ENCODE peak calls at places on chromosome 22, in ten cellular contexts. One of them, this sample, is unnamed.

GRCh38 chr22:19480789-19481188 is 1.1 kb downstream of the CDC45 start:
- DNase-seq in cardiac muscle cell: no peak
- DNase-seq in stomach: no peak
- DNase-seq in spleen: no peak
- DNase-seq in neural progenitor cell: no peak
- DNase-seq in Caco-2: no peak
- DNase-seq in psoas muscle: no peak
- DNase-seq in A549: no peak
- DNase-seq in Peyer's patch: no peak
- DNase-seq in body of pancreas: no peak
- DNase-seq in this sample: no peak

GRCh38 chr22:45318168-45318557 is 8.4 kb downstream of the FAM118A start:
- DNase-seq in stomach: peak; percentile 84
- DNase-seq in psoas muscle: peak; percentile 83
- DNase-seq in spleen: peak; percentile 85
- DNase-seq in A549: no peak
- DNase-seq in cardiac muscle cell: peak; percentile 44
- DNase-seq in neural progenitor cell: peak; percentile 75
- DNase-seq in body of pancreas: peak; percentile 53
- DNase-seq in Peyer's patch: peak; percentile 85
- DNase-seq in Caco-2: no peak
- DNase-seq in this sample: peak; percentile 73

GRCh38 chr22:44202261-44202789 is 21.6 kb downstream of the PARVG start:
- DNase-seq in psoas muscle: no peak
- DNase-seq in neural progenitor cell: no peak
- DNase-seq in Caco-2: no peak
- DNase-seq in A549: no peak
- DNase-seq in spleen: no peak
- DNase-seq in stomach: no peak
- DNase-seq in Peyer's patch: no peak
- DNase-seq in body of pancreas: no peak
- DNase-seq in cardiac muscle cell: peak; percentile 21
- DNase-seq in this sample: no peak

GRCh38 chr22:17972385-17973181 is 51.8 kb downstream of the MICAL3 start:
- DNase-seq in Peyer's patch: no peak
- DNase-seq in cardiac muscle cell: peak; percentile 28
- DNase-seq in body of pancreas: no peak
- DNase-seq in A549: peak; percentile 82
- DNase-seq in spleen: peak; percentile 67
- DNase-seq in stomach: no peak
- DNase-seq in neural progenitor cell: peak; percentile 32
- DNase-seq in psoas muscle: peak; percentile 74
- DNase-seq in Caco-2: peak; percentile 59
- DNase-seq in this sample: no peak

GRCh38 chr22:45203150-45203974 is 37.3 kb downstream of the KIAA0930 start:
- DNase-seq in cardiac muscle cell: no peak
- DNase-seq in spleen: peak; percentile 51
- DNase-seq in Peyer's patch: no peak
- DNase-seq in stomach: no peak
- DNase-seq in body of pancreas: no peak
- DNase-seq in Caco-2: no peak
- DNase-seq in neural progenitor cell: no peak
- DNase-seq in A549: no peak
- DNase-seq in psoas muscle: peak; percentile 35
- DNase-seq in this sample: no peak

GRCh38 chr22:17570851-17571631 is 7.7 kb downstream of the SLC25A18 start:
- DNase-seq in Caco-2: no peak
- DNase-seq in body of pancreas: peak; percentile 52
- DNase-seq in Peyer's patch: peak; percentile 19
- DNase-seq in spleen: peak; percentile 29
- DNase-seq in A549: no peak
- DNase-seq in cardiac muscle cell: peak; percentile 17
- DNase-seq in neural progenitor cell: no peak
- DNase-seq in stomach: peak; percentile 67
- DNase-seq in psoas muscle: peak; percentile 95
- DNase-seq in this sample: no peak

GRCh38 chr22:37283393-37283937 is 1.2 kb downstream of the CYTH4 start:
- DNase-seq in stomach: no peak
- DNase-seq in body of pancreas: no peak
- DNase-seq in neural progenitor cell: no peak
- DNase-seq in psoas muscle: no peak
- DNase-seq in A549: no peak
- DNase-seq in cardiac muscle cell: peak; percentile 34
- DNase-seq in Caco-2: peak; percentile 27
- DNase-seq in spleen: peak; percentile 90
- DNase-seq in Peyer's patch: peak; percentile 68
- DNase-seq in this sample: no peak

GRCh38 chr22:35539910-35540599 is 576 bp upstream of the RASD2 start:
- DNase-seq in cardiac muscle cell: peak; percentile 78
- DNase-seq in Caco-2: peak; percentile 73
- DNase-seq in psoas muscle: peak; percentile 79
- DNase-seq in body of pancreas: peak; percentile 46
- DNase-seq in stomach: peak; percentile 66
- DNase-seq in neural progenitor cell: peak; percentile 78
- DNase-seq in spleen: peak; percentile 86
- DNase-seq in Peyer's patch: peak; percentile 61
- DNase-seq in A549: no peak
- DNase-seq in this sample: peak; percentile 82

DNA sequence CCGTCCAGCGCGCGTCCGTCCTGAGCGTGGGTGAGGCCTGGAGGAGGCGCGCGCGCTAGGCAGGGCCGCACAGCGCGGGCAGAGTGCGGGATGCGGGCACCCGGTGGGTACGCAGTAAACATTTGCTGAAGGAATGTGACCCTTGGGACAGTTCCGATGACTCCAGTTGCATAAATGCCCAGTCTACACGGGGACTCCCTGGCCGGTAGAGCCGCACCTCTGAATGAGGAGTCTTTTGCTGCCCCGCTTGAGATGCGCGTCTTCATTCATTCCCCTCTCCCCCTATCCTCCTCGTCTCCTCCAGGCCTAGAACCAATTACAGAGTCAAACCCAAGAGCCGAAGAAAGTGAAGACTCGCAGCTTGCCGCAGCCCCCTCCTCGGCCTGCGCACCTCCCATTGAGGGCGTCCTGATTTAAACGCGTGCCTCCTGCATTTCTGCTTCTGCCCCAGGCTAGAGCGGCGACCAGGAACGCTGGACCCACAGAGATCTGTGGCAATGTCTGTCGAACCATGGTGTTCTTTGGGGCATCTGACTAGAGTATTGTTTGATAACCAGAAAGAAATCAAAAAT is 731 bp upstream of the CHKB start:
- DNase-seq in cardiac muscle cell: no peak
- DNase-seq in stomach: no peak
- DNase-seq in spleen: peak; percentile 73
- DNase-seq in neural progenitor cell: no peak
- DNase-seq in Caco-2: no peak
- DNase-seq in A549: no peak
- DNase-seq in psoas muscle: no peak
- DNase-seq in Peyer's patch: no peak
- DNase-seq in body of pancreas: no peak
- DNase-seq in this sample: no peak
- TF ChIP-seq CTCF in cardiac muscle cell: no peak
- TF ChIP-seq CTCF in stomach: no peak
- TF ChIP-seq CTCF in spleen: no peak
- TF ChIP-seq CTCF in neural progenitor cell: no peak
- TF ChIP-seq CTCF in Caco-2: no peak
- TF ChIP-seq CTCF in A549: no peak
- TF ChIP-seq CTCF in psoas muscle: no peak
- TF ChIP-seq CTCF in Peyer's patch: no peak
- TF ChIP-seq CTCF in body of pancreas: no peak
- TF ChIP-seq CTCF in this sample: no peak

DNA sequence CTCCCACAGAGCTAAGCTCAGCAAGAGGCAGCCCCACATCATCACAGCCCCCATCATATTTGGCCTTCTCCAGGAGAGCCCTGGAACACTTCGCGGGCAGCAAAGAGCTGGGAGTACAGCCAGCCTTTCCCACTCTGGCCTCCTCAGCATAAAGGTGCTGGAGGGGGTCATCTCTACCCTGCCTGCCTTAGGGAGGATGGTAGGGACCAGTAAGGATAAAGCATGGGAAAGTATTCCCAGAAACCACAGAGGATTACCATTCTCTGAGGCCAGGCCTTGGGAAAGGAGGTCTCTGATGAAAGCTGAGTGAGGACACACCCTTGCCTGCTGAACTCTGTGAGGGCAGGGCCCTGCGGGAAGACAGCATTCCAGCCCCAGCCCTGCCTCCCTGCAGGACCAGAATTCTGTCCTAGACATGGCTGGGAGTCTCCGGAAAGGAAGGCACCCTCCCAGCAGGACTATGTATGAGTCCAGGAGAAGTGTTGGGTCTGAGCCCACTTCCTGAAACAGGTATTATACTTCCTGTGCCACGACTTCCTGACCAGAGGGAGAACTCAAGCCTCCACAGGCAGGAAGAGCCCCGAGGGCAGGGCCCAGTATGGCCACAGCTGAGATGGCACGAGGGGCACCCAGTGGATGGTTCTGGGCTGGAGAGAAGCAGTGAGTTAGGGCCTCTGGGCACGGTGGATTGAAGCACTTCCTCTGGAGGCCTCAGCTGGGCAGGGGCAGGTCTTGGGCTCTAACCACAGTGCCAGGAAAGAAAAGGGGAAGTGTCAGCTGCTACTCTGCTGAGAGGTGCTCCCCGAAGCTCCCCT is 12.9 kb upstream of the CASTOR1 start:
- DNase-seq in cardiac muscle cell: no peak
- DNase-seq in A549: no peak
- DNase-seq in stomach: peak; percentile 44
- DNase-seq in psoas muscle: peak; percentile 70
- DNase-seq in Peyer's patch: peak; percentile 73
- DNase-seq in Caco-2: no peak
- DNase-seq in neural progenitor cell: no peak
- DNase-seq in body of pancreas: no peak
- DNase-seq in spleen: peak; percentile 89
- DNase-seq in this sample: no peak
- H3K4me1 ChIP-seq in cardiac muscle cell: no peaks in the 10 kb centered on the region
- H3K4me1 ChIP-seq in A549: peaks cover 9% of the 10 kb centered on the region
- H3K4me1 ChIP-seq in stomach: peaks cover 94% of the 10 kb centered on the region
- H3K4me1 ChIP-seq in psoas muscle: peaks cover 13% of the 10 kb centered on the region
- H3K4me1 ChIP-seq in Peyer's patch: peaks cover 10% of the 10 kb centered on the region
- H3K4me1 ChIP-seq in Caco-2: peaks cover 24% of the 10 kb centered on the region
- H3K4me1 ChIP-seq in neural progenitor cell: peaks cover 6% of the 10 kb centered on the region
- H3K4me1 ChIP-seq in body of pancreas: peaks cover 66% of the 10 kb centered on the region
- H3K4me1 ChIP-seq in spleen: peaks cover 62% of the 10 kb centered on the region
- H3K4me1 ChIP-seq in this sample: peaks cover 9% of the 10 kb centered on the region

GRCh38 chr22:25898707-25899365 is 156.8 kb downstream of the MYO18B start:
- DNase-seq in Caco-2: peak; percentile 9
- DNase-seq in A549: peak; percentile 14
- DNase-seq in stomach: no peak
- DNase-seq in psoas muscle: no peak
- DNase-seq in body of pancreas: no peak
- DNase-seq in neural progenitor cell: peak; percentile 64
- DNase-seq in Peyer's patch: no peak
- DNase-seq in cardiac muscle cell: peak; percentile 26
- DNase-seq in spleen: no peak
- DNase-seq in this sample: no peak
- TF ChIP-seq CTCF in Caco-2: peak; percentile 32
- TF ChIP-seq CTCF in A549: no peak
- TF ChIP-seq CTCF in stomach: no peak
- TF ChIP-seq CTCF in psoas muscle: no peak
- TF ChIP-seq CTCF in body of pancreas: no peak
- TF ChIP-seq CTCF in neural progenitor cell: peak; percentile 71
- TF ChIP-seq CTCF in Peyer's patch: no peak
- TF ChIP-seq CTCF in cardiac muscle cell: no peak
- TF ChIP-seq CTCF in spleen: no peak
- TF ChIP-seq CTCF in this sample: peak; percentile 62

GRCh38 chr22:31291403-31291715 is 929 bp downstream of the PIK3IP1 start:
- DNase-seq in stomach: no peak
- DNase-seq in body of pancreas: no peak
- DNase-seq in psoas muscle: no peak
- DNase-seq in A549: no peak
- DNase-seq in Caco-2: no peak
- DNase-seq in neural progenitor cell: peak; percentile 13
- DNase-seq in Peyer's patch: no peak
- DNase-seq in cardiac muscle cell: no peak
- DNase-seq in spleen: no peak
- DNase-seq in this sample: no peak

GRCh38 chr22:31289335-31289734 is 3.0 kb downstream of the PIK3IP1 start:
- DNase-seq in cardiac muscle cell: no peak
- DNase-seq in stomach: peak; percentile 47
- DNase-seq in Peyer's patch: no peak
- DNase-seq in body of pancreas: no peak
- DNase-seq in neural progenitor cell: no peak
- DNase-seq in psoas muscle: no peak
- DNase-seq in A549: no peak
- DNase-seq in Caco-2: no peak
- DNase-seq in spleen: peak; percentile 84
- DNase-seq in this sample: no peak

GRCh38 chr22:31290494-31291402 is 1.5 kb downstream of the PIK3IP1 start:
- DNase-seq in cardiac muscle cell: peak; percentile 95
- DNase-seq in A549: peak; percentile 89
- DNase-seq in neural progenitor cell: peak; percentile 96
- DNase-seq in Peyer's patch: peak; percentile 99
- DNase-seq in Caco-2: peak; percentile 92
- DNase-seq in body of pancreas: peak; percentile 94
- DNase-seq in psoas muscle: peak; percentile 98
- DNase-seq in stomach: peak; percentile 99
- DNase-seq in spleen: peak; percentile 99
- DNase-seq in this sample: peak; percentile 95

GRCh38 chr22:31288496-31289235 is 3.6 kb downstream of the PIK3IP1 start:
- DNase-seq in spleen: no peak
- DNase-seq in body of pancreas: no peak
- DNase-seq in A549: no peak
- DNase-seq in stomach: no peak
- DNase-seq in neural progenitor cell: no peak
- DNase-seq in Caco-2: no peak
- DNase-seq in cardiac muscle cell: peak; percentile 30
- DNase-seq in Peyer's patch: no peak
- DNase-seq in psoas muscle: no peak
- DNase-seq in this sample: no peak

DNA sequence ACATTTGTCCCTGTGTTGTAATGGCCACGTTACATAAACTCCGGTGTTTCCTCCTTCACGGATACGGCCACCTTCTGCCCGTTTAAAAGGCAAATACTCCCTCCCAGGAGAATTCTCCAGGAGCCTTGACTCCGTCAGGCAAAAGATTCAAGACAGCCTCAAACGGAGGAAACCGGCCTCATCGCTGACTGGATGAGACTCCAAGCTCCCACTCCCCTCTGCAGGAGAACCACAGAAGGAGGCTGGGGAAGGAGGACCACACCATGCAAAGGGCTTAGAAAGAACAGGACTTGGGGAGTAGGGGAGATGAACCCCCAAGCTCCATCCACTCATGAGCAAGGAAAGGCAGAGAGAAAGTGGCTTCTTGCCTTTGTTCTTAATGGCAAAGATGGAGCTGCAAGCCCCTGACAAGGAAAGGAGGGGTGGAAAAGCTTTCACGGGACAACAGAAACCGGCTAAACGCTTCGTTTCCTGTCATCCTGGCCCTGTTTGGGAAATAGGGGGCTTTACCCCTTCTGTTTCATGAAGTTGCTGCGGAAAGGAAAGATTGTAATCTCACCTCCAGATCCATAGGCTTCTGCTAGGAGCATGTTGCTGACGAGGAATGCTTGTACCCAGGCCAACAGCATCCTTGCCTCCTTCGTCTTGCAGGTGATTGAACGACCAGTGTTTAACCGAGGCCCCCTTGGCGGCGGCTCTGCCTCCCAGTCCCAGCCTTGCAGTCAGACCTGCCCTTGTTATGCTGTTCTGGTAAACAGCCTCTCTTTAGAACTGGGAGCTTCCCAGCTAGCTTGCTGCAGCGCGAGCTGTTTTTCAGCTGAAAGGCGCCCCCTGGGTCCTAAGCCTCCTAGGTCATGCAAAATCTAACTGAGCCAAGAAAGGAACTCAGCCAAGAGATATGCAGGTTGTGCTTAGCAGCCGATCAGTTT is at the start of gene PIK3IP1:
- DNase-seq in cardiac muscle cell: peak; percentile 89
- DNase-seq in Caco-2: peak; percentile 83
- DNase-seq in A549: peak; percentile 79
- DNase-seq in Peyer's patch: peak; percentile 95
- DNase-seq in psoas muscle: peak; percentile 93
- DNase-seq in stomach: peak; percentile 92
- DNase-seq in body of pancreas: peak; percentile 91
- DNase-seq in spleen: peak; percentile 96
- DNase-seq in neural progenitor cell: peak; percentile 92
- DNase-seq in this sample: peak; percentile 90
- H3K4me1 ChIP-seq in cardiac muscle cell: peaks cover 20% of the 10 kb centered on the region
- H3K4me1 ChIP-seq in Caco-2: peaks cover 18% of the 10 kb centered on the region
- H3K4me1 ChIP-seq in A549: peaks cover 26% of the 10 kb centered on the region
- H3K4me1 ChIP-seq in Peyer's patch: peaks cover 4% of the 10 kb centered on the region
- H3K4me1 ChIP-seq in psoas muscle: peaks cover 52% of the 10 kb centered on the region
- H3K4me1 ChIP-seq in stomach: peaks cover 62% of the 10 kb centered on the region
- H3K4me1 ChIP-seq in body of pancreas: peaks cover 33% of the 10 kb centered on the region
- H3K4me1 ChIP-seq in spleen: peaks cover 39% of the 10 kb centered on the region
- H3K4me1 ChIP-seq in neural progenitor cell: peaks cover 16% of the 10 kb centered on the region
- H3K4me1 ChIP-seq in this sample: peaks cover 6% of the 10 kb centered on the region

This sample was measured in BE2C.